ENCODE peak calls at places on chromosome 1, in four cellular contexts. H is mesenchymal stem cell; J is stimulated activated CD8-positive, alpha-beta memory T cell treated with anti-CD3 and anti-CD28 coated beads, Interleukin-4, amount 100 ng/mL, for 1 hour; L is B cell. P is an unnamed sample.

GRCh38 chr1:43664369-43664768 is 14.4 kb downstream of the KDM4A start:
- DNase-seq in H (no peak), J (no peak), L (no peak), P (no peak)

GRCh38 chr1:226711976-226712778 is 26.9 kb downstream of the ITPKB start:
- DNase-seq in H (no peak), J (no peak), L (peak; percentile 54), P (no peak)

GRCh38 chr1:50822035-50822776 is 137.9 kb downstream of the FAF1 start:
- DNase-seq in H (no peak), J (no peak), L (no peak), P (no peak)

GRCh38 chr1:197776348-197777082 is 1.2 kb upstream of the DENND1B start:
- DNase-seq in H (peak; percentile 61), J (no peak), L (peak; percentile 42), P (no peak)

GRCh38 chr1:20771780-20772179 is 15.3 kb downstream of the HP1BP3 start:
- DNase-seq in H (no peak), J (no peak), L (no peak), P (no peak)

GRCh38 chr1:200172311-200172710 is 144.8 kb downstream of the NR5A2 start:
- DNase-seq in H (peak; percentile 52), J (no peak), L (no peak), P (no peak)

GRCh38 chr1:39507230-39507928 is 15.9 kb downstream of the BMP8A start:
- DNase-seq in H (peak; percentile 53), J (no peak), L (no peak), P (no peak)

GRCh38 chr1:152143147-152143845 is 15.7 kb downstream of the RPTN start:
- DNase-seq in H (no peak), J (no peak), L (no peak), P (no peak)

GRCh38 chr1:153533689-153534201 is 2.0 kb downstream of the S100A6 start:
- DNase-seq in H (peak; percentile 94), J (no peak), L (no peak), P (no peak)

P was measured in anterior cingulate cortex.